ENCODE peak calls at places on chromosomes 5 and 9, in seven cellular contexts. One of them, this sample, is unnamed.

GRCh38 chr9:79858509-79858908 is 286.7 kb downstream of the TLE4 start:
- DNase-seq in HepG2: peak
- DNase-seq in HCT116: no peak
- DNase-seq in A549: peak
- DNase-seq in SK-N-SH: no peak
- DNase-seq in GM23338: no peak
- DNase-seq in HL-60: no peak
- DNase-seq in this sample: peak

GRCh38 chr9:5857928-5858327 is 25.0 kb upstream of the ERMP1 start:
- DNase-seq in HepG2: no peak
- DNase-seq in HL-60: peak
- DNase-seq in HCT116: no peak
- DNase-seq in SK-N-SH: no peak
- DNase-seq in A549: no peak
- DNase-seq in GM23338: no peak
- DNase-seq in this sample: no peak

GRCh38 chr9:136206602-136207333 is 1.8 kb upstream of the LHX3 start:
- DNase-seq in GM23338: no peak
- DNase-seq in SK-N-SH: peak
- DNase-seq in HCT116: no peak
- DNase-seq in HL-60: peak
- DNase-seq in HepG2: no peak
- DNase-seq in A549: no peak
- DNase-seq in this sample: no peak

GRCh38 chr9:12666813-12667212 is 26.4 kb upstream of the TYRP1 start:
- DNase-seq in HepG2: peak
- DNase-seq in HCT116: no peak
- DNase-seq in GM23338: peak
- DNase-seq in A549: no peak
- DNase-seq in HL-60: no peak
- DNase-seq in SK-N-SH: no peak
- DNase-seq in this sample: no peak

GRCh38 chr9:137441289-137441934 is at the start of gene ENTPD8:
- DNase-seq in GM23338: peak
- DNase-seq in SK-N-SH: peak
- DNase-seq in HepG2: peak
- DNase-seq in HL-60: no peak
- DNase-seq in HCT116: no peak
- DNase-seq in A549: peak
- DNase-seq in this sample: no peak

GRCh38 chr5:74075900-74076484 is 450.0 kb downstream of the ARHGEF28 start:
- DNase-seq in GM23338: no peak
- DNase-seq in HL-60: no peak
- DNase-seq in A549: no peak
- DNase-seq in HCT116: no peak
- DNase-seq in SK-N-SH: no peak
- DNase-seq in HepG2: no peak
- DNase-seq in this sample: no peak

GRCh38 chr9:86604741-86605140 is 250.5 kb upstream of the TUT7 start:
- DNase-seq in A549: no peak
- DNase-seq in GM23338: no peak
- DNase-seq in SK-N-SH: no peak
- DNase-seq in HL-60: no peak
- DNase-seq in HCT116: no peak
- DNase-seq in HepG2: no peak
- DNase-seq in this sample: no peak

GRCh38 chr9:134066546-134066922 is 1.3 kb downstream of the BRD3 start:
- DNase-seq in SK-N-SH: peak
- DNase-seq in GM23338: no peak
- DNase-seq in HL-60: no peak
- DNase-seq in A549: peak
- DNase-seq in HCT116: no peak
- DNase-seq in HepG2: no peak
- DNase-seq in this sample: no peak

GRCh38 chr9:127567898-127568617 is 44.0 kb upstream of the STXBP1 start:
- DNase-seq in HL-60: no peak
- DNase-seq in HCT116: no peak
- DNase-seq in A549: no peak
- DNase-seq in SK-N-SH: peak
- DNase-seq in HepG2: no peak
- DNase-seq in GM23338: peak
- DNase-seq in this sample: no peak

GRCh38 chr5:21219255-21219654 is 1231.3 kb upstream of the CDH18 start:
- DNase-seq in A549: no peak
- DNase-seq in HepG2: no peak
- DNase-seq in HCT116: no peak
- DNase-seq in HL-60: no peak
- DNase-seq in SK-N-SH: no peak
- DNase-seq in GM23338: no peak
- DNase-seq in this sample: no peak

GRCh38 chr5:12413585-12413984 is 509.3 kb upstream of the CTNND2 start:
- DNase-seq in HL-60: no peak
- DNase-seq in GM23338: peak
- DNase-seq in SK-N-SH: no peak
- DNase-seq in A549: no peak
- DNase-seq in HCT116: no peak
- DNase-seq in HepG2: no peak
- DNase-seq in this sample: no peak

DNA sequence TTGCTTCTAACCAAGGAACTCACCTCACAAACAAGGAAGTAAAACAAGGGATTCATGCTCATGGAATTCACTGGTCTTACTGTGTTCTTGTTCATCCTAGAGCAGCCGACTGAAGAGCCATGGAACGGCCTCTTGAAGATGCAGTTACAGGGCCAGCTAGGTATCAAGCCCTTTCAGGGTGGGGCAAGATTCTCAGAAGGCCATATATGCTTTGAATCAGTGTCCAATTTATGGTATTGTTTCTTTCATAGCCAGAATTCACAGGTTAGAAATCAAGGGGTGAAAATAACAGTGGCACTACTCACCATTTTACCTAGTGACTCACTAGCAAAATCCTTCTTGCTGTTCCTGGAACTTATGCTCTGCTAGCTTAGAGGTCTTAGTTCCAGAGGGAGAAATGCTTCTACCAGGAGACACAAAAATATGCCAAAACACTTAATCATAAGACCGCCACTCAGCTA is 159.5 kb upstream of the CDH10 start:
- DNase-seq in GM23338: no peak
- DNase-seq in A549: no peak
- DNase-seq in HepG2: no peak
- DNase-seq in SK-N-SH: no peak
- DNase-seq in HCT116: no peak
- DNase-seq in HL-60: no peak
- DNase-seq in this sample: no peak
- TF ChIP-seq REST in GM23338: no peak
- TF ChIP-seq REST in A549: no peak
- TF ChIP-seq REST in HepG2: no peak
- TF ChIP-seq REST in SK-N-SH: no peak
- TF ChIP-seq REST in HCT116: no peak
- TF ChIP-seq REST in HL-60: no peak
- TF ChIP-seq REST in this sample: no peak

GRCh38 chr5:131534995-131535394 is 100.0 kb downstream of the RAPGEF6 start:
- DNase-seq in HepG2: no peak
- DNase-seq in GM23338: no peak
- DNase-seq in HCT116: no peak
- DNase-seq in SK-N-SH: no peak
- DNase-seq in A549: no peak
- DNase-seq in HL-60: no peak
- DNase-seq in this sample: no peak

GRCh38 chr5:131539251-131539650 is 95.8 kb downstream of the RAPGEF6 start:
- DNase-seq in SK-N-SH: no peak
- DNase-seq in A549: no peak
- DNase-seq in GM23338: no peak
- DNase-seq in HepG2: no peak
- DNase-seq in HL-60: no peak
- DNase-seq in HCT116: no peak
- DNase-seq in this sample: no peak

GRCh38 chr5:131536211-131536826 is 98.7 kb downstream of the RAPGEF6 start:
- DNase-seq in GM23338: no peak
- DNase-seq in HepG2: no peak
- DNase-seq in SK-N-SH: no peak
- DNase-seq in A549: no peak
- DNase-seq in HL-60: no peak
- DNase-seq in HCT116: no peak
- DNase-seq in this sample: no peak

GRCh38 chr5:131538177-131538593 is 96.8 kb downstream of the RAPGEF6 start:
- DNase-seq in A549: no peak
- DNase-seq in HCT116: no peak
- DNase-seq in HepG2: peak
- DNase-seq in SK-N-SH: no peak
- DNase-seq in HL-60: peak
- DNase-seq in GM23338: no peak
- DNase-seq in this sample: no peak

DNA sequence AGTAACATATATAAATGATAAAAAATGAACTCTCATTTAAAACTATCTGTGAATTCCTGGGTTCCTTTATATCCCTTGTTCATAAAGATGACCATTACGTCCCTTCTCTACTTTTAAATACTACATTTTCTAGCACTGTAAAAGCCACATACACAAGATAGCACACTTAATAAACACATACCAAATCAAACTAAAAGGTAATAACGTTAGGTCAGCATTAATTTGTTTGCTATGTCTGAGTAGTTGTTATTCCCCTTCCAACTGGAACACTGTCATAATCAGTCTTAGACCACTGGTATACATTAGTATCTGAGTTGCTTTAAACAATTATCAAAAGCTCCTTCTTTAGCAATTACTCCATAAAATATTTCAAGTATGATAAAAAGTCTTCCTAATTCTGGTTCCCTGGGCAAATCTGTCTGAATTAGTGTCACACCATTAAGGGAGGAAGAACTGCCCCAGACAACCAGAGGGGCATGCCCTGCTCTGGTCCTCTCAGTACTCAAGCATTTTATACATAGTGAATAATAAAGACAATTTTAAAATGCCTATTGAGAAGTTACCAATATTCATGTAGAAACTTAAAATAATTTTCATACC is 98.1 kb downstream of the RAPGEF6 start:
- DNase-seq in SK-N-SH: no peak
- DNase-seq in HL-60: no peak
- DNase-seq in HepG2: no peak
- DNase-seq in A549: no peak
- DNase-seq in HCT116: no peak
- DNase-seq in GM23338: no peak
- DNase-seq in this sample: no peak
- TF ChIP-seq REST in SK-N-SH: no peak
- TF ChIP-seq REST in HL-60: no peak
- TF ChIP-seq REST in HepG2: no peak
- TF ChIP-seq REST in A549: no peak
- TF ChIP-seq REST in HCT116: no peak
- TF ChIP-seq REST in GM23338: no peak
- TF ChIP-seq REST in this sample: no peak

GRCh38 chr5:61162832-61163567 is 732 bp upstream of the SMIM15 start:
- DNase-seq in HepG2: peak
- DNase-seq in A549: peak
- DNase-seq in SK-N-SH: peak
- DNase-seq in HL-60: no peak
- DNase-seq in HCT116: no peak
- DNase-seq in GM23338: peak
- DNase-seq in this sample: no peak
- TF ChIP-seq REST in HepG2: no peak
- TF ChIP-seq REST in A549: no peak
- TF ChIP-seq REST in SK-N-SH: no peak
- TF ChIP-seq REST in HL-60: no peak
- TF ChIP-seq REST in HCT116: no peak
- TF ChIP-seq REST in GM23338: no peak
- TF ChIP-seq REST in this sample: no peak

DNA sequence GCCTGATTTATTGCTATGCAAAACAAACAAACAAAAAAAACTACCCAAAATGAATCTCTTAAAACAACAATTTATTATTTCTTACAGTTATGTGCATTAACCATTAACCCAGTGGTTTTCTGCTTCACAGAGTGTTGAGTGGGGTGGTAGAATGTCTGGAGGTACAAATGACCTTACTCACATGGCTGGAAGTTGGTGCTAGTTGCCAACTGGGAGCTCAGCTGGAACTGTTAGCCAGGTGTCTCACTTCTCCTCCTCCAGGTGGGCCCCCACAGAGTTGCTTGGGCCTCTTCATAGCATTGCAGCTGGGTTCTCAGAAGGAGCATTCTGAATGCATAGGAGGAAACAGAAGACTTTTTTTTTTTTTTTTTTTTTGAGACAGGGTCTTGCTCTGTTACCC is 10.5 kb upstream of the B4GALT1 start:
- DNase-seq in HCT116: no peak
- DNase-seq in GM23338: no peak
- DNase-seq in HL-60: no peak
- DNase-seq in A549: no peak
- DNase-seq in SK-N-SH: no peak
- DNase-seq in HepG2: no peak
- DNase-seq in this sample: no peak
- TF ChIP-seq REST in HCT116: no peak
- TF ChIP-seq REST in GM23338: no peak
- TF ChIP-seq REST in HL-60: no peak
- TF ChIP-seq REST in A549: no peak
- TF ChIP-seq REST in SK-N-SH: no peak
- TF ChIP-seq REST in HepG2: no peak
- TF ChIP-seq REST in this sample: no peak

GRCh38 chr5:11182441-11183080 is 421.5 kb upstream of the DAP start:
- DNase-seq in HL-60: no peak
- DNase-seq in A549: peak
- DNase-seq in SK-N-SH: peak
- DNase-seq in HepG2: peak
- DNase-seq in HCT116: peak
- DNase-seq in GM23338: peak
- DNase-seq in this sample: peak
- TF ChIP-seq REST in HL-60: no peak
- TF ChIP-seq REST in A549: no peak
- TF ChIP-seq REST in SK-N-SH: no peak
- TF ChIP-seq REST in HepG2: no peak
- TF ChIP-seq REST in HCT116: no peak
- TF ChIP-seq REST in GM23338: no peak
- TF ChIP-seq REST in this sample: no peak

GRCh38 chr5:118301696-118302095 is 686.7 kb downstream of the DTWD2 start:
- DNase-seq in HCT116: no peak
- DNase-seq in HepG2: no peak
- DNase-seq in A549: no peak
- DNase-seq in SK-N-SH: no peak
- DNase-seq in HL-60: no peak
- DNase-seq in GM23338: no peak
- DNase-seq in this sample: no peak
- TF ChIP-seq REST in HCT116: no peak
- TF ChIP-seq REST in HepG2: no peak
- TF ChIP-seq REST in A549: no peak
- TF ChIP-seq REST in SK-N-SH: no peak
- TF ChIP-seq REST in HL-60: no peak
- TF ChIP-seq REST in GM23338: no peak
- TF ChIP-seq REST in this sample: no peak

DNA sequence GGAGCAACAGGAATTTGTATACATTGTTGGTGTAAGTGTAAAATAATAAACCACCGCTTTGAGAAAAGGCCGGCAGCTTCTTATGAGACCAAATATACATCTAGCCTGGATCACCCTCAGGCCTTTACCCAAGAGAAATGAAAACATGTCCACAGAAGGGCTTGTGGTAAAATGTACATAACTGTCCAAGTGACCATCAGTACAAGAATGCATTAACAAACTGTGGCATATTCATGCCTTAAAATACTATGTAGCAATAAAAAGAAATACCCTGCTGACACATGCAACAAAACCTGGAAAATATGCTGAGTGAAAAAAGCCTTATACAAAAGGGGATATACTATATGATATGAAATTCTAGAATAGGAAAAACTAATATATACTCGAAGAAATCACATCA is 311.9 kb upstream of the TRPC7 start:
- DNase-seq in SK-N-SH: no peak
- DNase-seq in HepG2: no peak
- DNase-seq in HCT116: no peak
- DNase-seq in HL-60: no peak
- DNase-seq in GM23338: no peak
- DNase-seq in A549: no peak
- DNase-seq in this sample: no peak
- TF ChIP-seq REST in SK-N-SH: no peak
- TF ChIP-seq REST in HepG2: no peak
- TF ChIP-seq REST in HCT116: no peak
- TF ChIP-seq REST in HL-60: no peak
- TF ChIP-seq REST in GM23338: no peak
- TF ChIP-seq REST in A549: no peak
- TF ChIP-seq REST in this sample: no peak